ENCODE peak calls at places on chromosomes 11 and 22, in five cellular contexts. One of them, this sample, is unnamed.
A peak's percentile ranks its signal among the peaks of the same experiment; 100 is the strongest.

GRCh38 chr11:74388678-74389327 is 9.4 kb downstream of the PGM2L1 start:
- DNase-seq in spleen: no peak
- DNase-seq in stimulated activated CD8-positive, alpha-beta memory T cell treated with anti-CD3 and anti-CD28 coated beads, Interleukin-15, amount 100 ng/mL, for 4 hours: no peak
- DNase-seq in Karpas-422: peak; percentile 83
- DNase-seq in Ammon's horn: peak; percentile 51
- DNase-seq in this sample: peak; percentile 74

GRCh38 chr11:64351136-64351631 is 7.8 kb upstream of the RPS6KA4 start:
- DNase-seq in spleen: no peak
- DNase-seq in stimulated activated CD8-positive, alpha-beta memory T cell treated with anti-CD3 and anti-CD28 coated beads, Interleukin-15, amount 100 ng/mL, for 4 hours: no peak
- DNase-seq in Karpas-422: no peak
- DNase-seq in Ammon's horn: no peak
- DNase-seq in this sample: no peak

GRCh38 chr22:50657925-50658324 is 14.7 kb upstream of the SHANK3 start:
- DNase-seq in spleen: no peak
- DNase-seq in stimulated activated CD8-positive, alpha-beta memory T cell treated with anti-CD3 and anti-CD28 coated beads, Interleukin-15, amount 100 ng/mL, for 4 hours: no peak
- DNase-seq in Karpas-422: no peak
- DNase-seq in Ammon's horn: no peak
- DNase-seq in this sample: no peak

GRCh38 chr11:36231300-36231699 is 57.9 kb downstream of the COMMD9 start:
- DNase-seq in spleen: no peak
- DNase-seq in stimulated activated CD8-positive, alpha-beta memory T cell treated with anti-CD3 and anti-CD28 coated beads, Interleukin-15, amount 100 ng/mL, for 4 hours: no peak
- DNase-seq in Karpas-422: no peak
- DNase-seq in Ammon's horn: no peak
- DNase-seq in this sample: no peak

GRCh38 chr11:61890536-61891330 is 612 bp downstream of the FADS3 start:
- DNase-seq in spleen: peak; percentile 89
- DNase-seq in stimulated activated CD8-positive, alpha-beta memory T cell treated with anti-CD3 and anti-CD28 coated beads, Interleukin-15, amount 100 ng/mL, for 4 hours: no peak
- DNase-seq in Karpas-422: no peak
- DNase-seq in Ammon's horn: no peak
- DNase-seq in this sample: no peak

GRCh38 chr22:22021160-22021750 is 38.7 kb upstream of the TOP3B start:
- DNase-seq in spleen: no peak
- DNase-seq in stimulated activated CD8-positive, alpha-beta memory T cell treated with anti-CD3 and anti-CD28 coated beads, Interleukin-15, amount 100 ng/mL, for 4 hours: no peak
- DNase-seq in Karpas-422: no peak
- DNase-seq in Ammon's horn: no peak
- DNase-seq in this sample: no peak

GRCh38 chr11:123304828-123305530 is 109.9 kb upstream of the CLMP start:
- DNase-seq in spleen: no peak
- DNase-seq in stimulated activated CD8-positive, alpha-beta memory T cell treated with anti-CD3 and anti-CD28 coated beads, Interleukin-15, amount 100 ng/mL, for 4 hours: no peak
- DNase-seq in Karpas-422: peak; percentile 90
- DNase-seq in Ammon's horn: no peak
- DNase-seq in this sample: no peak

GRCh38 chr22:48488611-48489456 is 1338.8 kb downstream of the BRD1 start:
- DNase-seq in spleen: peak; percentile 55
- DNase-seq in stimulated activated CD8-positive, alpha-beta memory T cell treated with anti-CD3 and anti-CD28 coated beads, Interleukin-15, amount 100 ng/mL, for 4 hours: no peak
- DNase-seq in Karpas-422: no peak
- DNase-seq in Ammon's horn: no peak
- DNase-seq in this sample: peak; percentile 45

GRCh38 chr11:17985517-17985916 is 27.3 kb downstream of the SERGEF start:
- DNase-seq in spleen: no peak
- DNase-seq in stimulated activated CD8-positive, alpha-beta memory T cell treated with anti-CD3 and anti-CD28 coated beads, Interleukin-15, amount 100 ng/mL, for 4 hours: no peak
- DNase-seq in Karpas-422: no peak
- DNase-seq in Ammon's horn: peak; percentile 20
- DNase-seq in this sample: no peak

GRCh38 chr11:11757871-11758270 is 83.9 kb upstream of the USP47 start:
- DNase-seq in spleen: no peak
- DNase-seq in stimulated activated CD8-positive, alpha-beta memory T cell treated with anti-CD3 and anti-CD28 coated beads, Interleukin-15, amount 100 ng/mL, for 4 hours: no peak
- DNase-seq in Karpas-422: no peak
- DNase-seq in Ammon's horn: no peak
- DNase-seq in this sample: no peak

GRCh38 chr11:118572075-118572913 is at the start of gene ARCN1:
- DNase-seq in spleen: peak; percentile 94
- DNase-seq in stimulated activated CD8-positive, alpha-beta memory T cell treated with anti-CD3 and anti-CD28 coated beads, Interleukin-15, amount 100 ng/mL, for 4 hours: peak; percentile 63
- DNase-seq in Karpas-422: peak; percentile 88
- DNase-seq in Ammon's horn: peak; percentile 87
- DNase-seq in this sample: peak; percentile 77

GRCh38 chr11:57311109-57311936 is 13.4 kb downstream of the TNKS1BP1 start:
- DNase-seq in spleen: peak; percentile 89
- DNase-seq in stimulated activated CD8-positive, alpha-beta memory T cell treated with anti-CD3 and anti-CD28 coated beads, Interleukin-15, amount 100 ng/mL, for 4 hours: no peak
- DNase-seq in Karpas-422: no peak
- DNase-seq in Ammon's horn: peak; percentile 66
- DNase-seq in this sample: no peak

GRCh38 chr22:35728639-35729308 is 11.1 kb downstream of the APOL5 start:
- DNase-seq in spleen: no peak
- DNase-seq in stimulated activated CD8-positive, alpha-beta memory T cell treated with anti-CD3 and anti-CD28 coated beads, Interleukin-15, amount 100 ng/mL, for 4 hours: no peak
- DNase-seq in Karpas-422: peak; percentile 49
- DNase-seq in Ammon's horn: no peak
- DNase-seq in this sample: no peak

GRCh38 chr11:128116447-128117240 is 470.7 kb downstream of the ETS1 start:
- DNase-seq in spleen: no peak
- DNase-seq in stimulated activated CD8-positive, alpha-beta memory T cell treated with anti-CD3 and anti-CD28 coated beads, Interleukin-15, amount 100 ng/mL, for 4 hours: no peak
- DNase-seq in Karpas-422: no peak
- DNase-seq in Ammon's horn: no peak
- DNase-seq in this sample: no peak

GRCh38 chr11:72575533-72576170 is 98.6 kb downstream of the PDE2A start:
- DNase-seq in spleen: peak; percentile 51
- DNase-seq in stimulated activated CD8-positive, alpha-beta memory T cell treated with anti-CD3 and anti-CD28 coated beads, Interleukin-15, amount 100 ng/mL, for 4 hours: no peak
- DNase-seq in Karpas-422: no peak
- DNase-seq in Ammon's horn: no peak
- DNase-seq in this sample: no peak

GRCh38 chr11:65014146-65014960 is at the start of gene ARL2:
- DNase-seq in spleen: peak; percentile 95
- DNase-seq in stimulated activated CD8-positive, alpha-beta memory T cell treated with anti-CD3 and anti-CD28 coated beads, Interleukin-15, amount 100 ng/mL, for 4 hours: no peak
- DNase-seq in Karpas-422: no peak
- DNase-seq in Ammon's horn: no peak
- DNase-seq in this sample: peak; percentile 76

GRCh38 chr11:115117931-115118479 is 386.2 kb downstream of the CADM1 start:
- DNase-seq in spleen: no peak
- DNase-seq in stimulated activated CD8-positive, alpha-beta memory T cell treated with anti-CD3 and anti-CD28 coated beads, Interleukin-15, amount 100 ng/mL, for 4 hours: no peak
- DNase-seq in Karpas-422: no peak
- DNase-seq in Ammon's horn: no peak
- DNase-seq in this sample: no peak

GRCh38 chr11:113668255-113668654 is 37.9 kb downstream of the TMPRSS5 start:
- DNase-seq in spleen: no peak
- DNase-seq in stimulated activated CD8-positive, alpha-beta memory T cell treated with anti-CD3 and anti-CD28 coated beads, Interleukin-15, amount 100 ng/mL, for 4 hours: no peak
- DNase-seq in Karpas-422: no peak
- DNase-seq in Ammon's horn: no peak
- DNase-seq in this sample: no peak

GRCh38 chr11:62777389-62777788 is 6.2 kb downstream of the TAF6L start:
- DNase-seq in spleen: no peak
- DNase-seq in stimulated activated CD8-positive, alpha-beta memory T cell treated with anti-CD3 and anti-CD28 coated beads, Interleukin-15, amount 100 ng/mL, for 4 hours: no peak
- DNase-seq in Karpas-422: no peak
- DNase-seq in Ammon's horn: no peak
- DNase-seq in this sample: no peak

GRCh38 chr11:128503231-128503991 is 83.9 kb downstream of the ETS1 start:
- DNase-seq in spleen: no peak
- DNase-seq in stimulated activated CD8-positive, alpha-beta memory T cell treated with anti-CD3 and anti-CD28 coated beads, Interleukin-15, amount 100 ng/mL, for 4 hours: no peak
- DNase-seq in Karpas-422: peak; percentile 57
- DNase-seq in Ammon's horn: no peak
- DNase-seq in this sample: no peak

This sample was measured in MM.1S.